ENCODE peak calls at places on chromosome 21, in four cellular contexts. One of them, this sample, is unnamed. For H3K36me3, the result is how much of the 10 kb centered on the place peaks cover.

GRCh38 chr21:44890338-44890931 is 16.9 kb upstream of the PTTG1IP start:
- DNase-seq in tibial nerve: no peak
- DNase-seq in body of pancreas: no peak
- DNase-seq in NT2/D1: no peak
- DNase-seq in this sample: no peak

GRCh38 chr21:18772404-18772803 is 368.8 kb upstream of the TMPRSS15 start:
- DNase-seq in tibial nerve: no peak
- DNase-seq in NT2/D1: no peak
- DNase-seq in body of pancreas: no peak
- DNase-seq in this sample: no peak

GRCh38 chr21:35748683-35749314 is 311.5 kb downstream of the SETD4 start:
- DNase-seq in NT2/D1: no peak
- DNase-seq in tibial nerve: no peak
- DNase-seq in body of pancreas: no peak
- DNase-seq in this sample: no peak

GRCh38 chr21:42563261-42564045 is 49.8 kb downstream of the SLC37A1 start:
- DNase-seq in NT2/D1: no peak
- DNase-seq in tibial nerve: no peak
- DNase-seq in body of pancreas: peak
- DNase-seq in this sample: no peak

GRCh38 chr21:45035477-45035848 is 38.9 kb upstream of the ADARB1 start:
- DNase-seq in body of pancreas: no peak
- DNase-seq in NT2/D1: no peak
- DNase-seq in tibial nerve: no peak
- DNase-seq in this sample: no peak

GRCh38 chr21:37346841-37347430 is 19.6 kb upstream of the DYRK1A start:
- DNase-seq in NT2/D1: no peak
- DNase-seq in body of pancreas: no peak
- DNase-seq in tibial nerve: no peak
- DNase-seq in this sample: no peak

GRCh38 chr21:42750737-42751530 is 97.5 kb downstream of the PDE9A start:
- DNase-seq in tibial nerve: no peak
- DNase-seq in body of pancreas: no peak
- DNase-seq in NT2/D1: no peak
- DNase-seq in this sample: no peak

GRCh38 chr21:18646114-18646513 is 242.5 kb upstream of the TMPRSS15 start:
- DNase-seq in body of pancreas: no peak
- DNase-seq in tibial nerve: no peak
- DNase-seq in NT2/D1: no peak
- DNase-seq in this sample: no peak

GRCh38 chr21:15140321-15141019 is 75.7 kb upstream of the NRIP1 start:
- DNase-seq in NT2/D1: no peak
- DNase-seq in body of pancreas: peak
- DNase-seq in tibial nerve: no peak
- DNase-seq in this sample: no peak

GRCh38 chr21:38139380-38140168 is 117.2 kb upstream of the KCNJ15 start:
- DNase-seq in body of pancreas: no peak
- DNase-seq in tibial nerve: no peak
- DNase-seq in NT2/D1: no peak
- DNase-seq in this sample: no peak

GRCh38 chr21:34884346-34884929 is 164.7 kb downstream of the RUNX1 start:
- DNase-seq in body of pancreas: no peak
- DNase-seq in tibial nerve: no peak
- DNase-seq in NT2/D1: no peak
- DNase-seq in this sample: no peak

GRCh38 chr21:17139696-17140095 is 373.1 kb upstream of the CXADR start:
- DNase-seq in body of pancreas: no peak
- DNase-seq in NT2/D1: no peak
- DNase-seq in tibial nerve: no peak
- DNase-seq in this sample: no peak

GRCh38 chr21:18204931-18205330 is 39.7 kb upstream of the CHODL start:
- DNase-seq in NT2/D1: no peak
- DNase-seq in tibial nerve: no peak
- DNase-seq in body of pancreas: no peak
- DNase-seq in this sample: no peak

GRCh38 chr21:17050646-17051045 is 462.2 kb upstream of the CXADR start:
- DNase-seq in body of pancreas: no peak
- DNase-seq in NT2/D1: no peak
- DNase-seq in tibial nerve: no peak
- DNase-seq in this sample: no peak

GRCh38 chr21:35204125-35204524 is 155.0 kb upstream of the RUNX1 start:
- DNase-seq in body of pancreas: no peak
- DNase-seq in tibial nerve: no peak
- DNase-seq in NT2/D1: no peak
- DNase-seq in this sample: no peak

GRCh38 chr21:20802631-20803260 is 195.5 kb upstream of the NCAM2 start:
- DNase-seq in tibial nerve: no peak
- DNase-seq in body of pancreas: no peak
- DNase-seq in NT2/D1: no peak
- DNase-seq in this sample: no peak

GRCh38 chr21:33169360-33169759 is 60.4 kb upstream of the IFNAR2 start:
- DNase-seq in NT2/D1: no peak
- DNase-seq in tibial nerve: no peak
- DNase-seq in body of pancreas: no peak
- DNase-seq in this sample: no peak
- H3K36me3 ChIP-seq in NT2/D1: under half
- H3K36me3 ChIP-seq in tibial nerve: under half
- H3K36me3 ChIP-seq in body of pancreas: under half
- H3K36me3 ChIP-seq in this sample: under half

DNA sequence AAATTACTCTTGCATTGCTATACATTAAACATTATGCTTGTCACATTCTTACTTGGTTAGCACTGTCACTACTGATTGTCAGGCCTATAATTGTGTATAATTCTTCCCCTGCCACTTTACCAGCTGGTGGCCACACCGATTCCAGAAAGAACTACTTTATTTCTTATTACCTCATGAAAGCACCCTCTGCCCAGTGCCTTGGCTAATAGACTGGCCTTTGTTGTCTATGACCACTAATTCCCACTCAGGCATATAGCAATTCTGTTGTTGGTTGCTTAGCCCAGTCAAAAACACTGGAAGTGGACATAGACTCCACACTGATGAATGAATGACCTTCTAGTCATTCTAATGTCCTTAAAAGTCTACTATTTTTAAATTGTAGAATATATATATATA is 35.6 kb downstream of the MRPL39 start:
- DNase-seq in body of pancreas: no peak
- DNase-seq in tibial nerve: no peak
- DNase-seq in NT2/D1: no peak
- DNase-seq in this sample: no peak
- H3K36me3 ChIP-seq in body of pancreas: under half
- H3K36me3 ChIP-seq in tibial nerve: under half
- H3K36me3 ChIP-seq in NT2/D1: under half
- H3K36me3 ChIP-seq in this sample: under half

DNA sequence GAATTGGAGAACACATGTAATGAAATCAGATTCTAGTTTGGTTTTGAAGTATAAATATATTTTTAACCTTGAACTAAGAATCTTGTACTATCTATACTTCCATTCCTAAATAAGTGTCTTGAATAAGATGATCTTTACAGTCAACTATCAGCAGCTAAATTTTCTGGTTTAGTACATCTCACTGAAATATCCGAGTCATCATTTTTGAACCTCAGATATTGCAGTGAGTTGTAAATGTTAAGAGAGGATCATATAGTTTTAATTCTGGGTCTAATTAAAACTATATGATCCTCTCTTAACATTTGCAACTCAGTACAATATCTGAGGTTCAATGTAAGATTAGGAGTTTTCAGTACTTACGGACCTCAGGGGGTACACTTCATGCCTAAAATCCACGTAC is 768.8 kb upstream of the ADAMTS5 start:
- DNase-seq in tibial nerve: no peak
- DNase-seq in NT2/D1: no peak
- DNase-seq in body of pancreas: no peak
- DNase-seq in this sample: no peak
- H3K36me3 ChIP-seq in tibial nerve: under half
- H3K36me3 ChIP-seq in NT2/D1: under half
- H3K36me3 ChIP-seq in body of pancreas: under half
- H3K36me3 ChIP-seq in this sample: under half

DNA sequence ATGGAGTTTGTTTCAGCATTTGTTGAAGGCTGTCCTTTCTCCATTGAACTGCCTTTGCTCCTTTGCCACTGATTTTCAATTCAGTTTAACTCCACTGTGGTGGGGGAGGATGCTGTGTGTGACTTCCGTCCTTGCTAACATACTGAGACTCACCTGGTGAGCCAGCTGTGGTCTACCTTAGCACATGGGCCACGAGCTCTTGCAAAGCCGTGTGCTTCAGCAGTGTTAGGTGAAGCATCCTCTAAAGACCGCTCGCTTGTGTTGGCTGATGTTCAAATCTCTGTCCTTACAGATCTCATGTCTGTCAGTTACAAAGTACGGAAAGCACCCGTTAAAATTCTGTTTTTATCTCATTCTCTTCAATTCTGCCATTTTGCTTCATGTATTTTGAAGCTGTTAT is 3.6 kb upstream of the SPATC1L start:
- DNase-seq in tibial nerve: no peak
- DNase-seq in body of pancreas: no peak
- DNase-seq in NT2/D1: no peak
- DNase-seq in this sample: no peak
- H3K36me3 ChIP-seq in tibial nerve: under half
- H3K36me3 ChIP-seq in body of pancreas: under half
- H3K36me3 ChIP-seq in NT2/D1: half or more
- H3K36me3 ChIP-seq in this sample: under half

DNA sequence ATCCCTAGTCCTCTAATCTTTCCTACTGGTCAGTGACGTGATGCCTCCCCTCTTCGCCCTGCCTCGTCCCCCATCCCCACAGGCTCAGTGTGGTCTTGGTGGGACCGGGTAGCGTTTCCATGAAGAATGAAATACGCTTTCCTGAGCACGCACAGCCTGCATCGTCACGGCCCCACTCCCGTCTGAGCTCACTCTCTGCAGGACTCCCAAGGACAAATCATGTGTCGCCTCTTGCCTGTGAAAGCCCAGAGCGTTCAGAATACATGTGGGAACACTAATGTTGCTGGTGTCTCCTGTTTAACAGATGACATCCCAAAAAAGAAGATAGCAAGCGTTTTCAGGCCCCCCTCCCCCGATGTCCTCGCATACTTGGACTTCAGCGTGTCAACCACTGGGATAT is 49.2 kb downstream of the S100B start:
- DNase-seq in NT2/D1: no peak
- DNase-seq in body of pancreas: no peak
- DNase-seq in tibial nerve: no peak
- DNase-seq in this sample: no peak
- H3K36me3 ChIP-seq in NT2/D1: half or more
- H3K36me3 ChIP-seq in body of pancreas: under half
- H3K36me3 ChIP-seq in tibial nerve: under half
- H3K36me3 ChIP-seq in this sample: under half

GRCh38 chr21:43799301-43799840 is 10.0 kb downstream of the RRP1 start:
- DNase-seq in NT2/D1: no peak
- DNase-seq in tibial nerve: no peak
- DNase-seq in body of pancreas: no peak
- DNase-seq in this sample: no peak

GRCh38 chr21:43800566-43800965 is 11.2 kb downstream of the RRP1 start:
- DNase-seq in tibial nerve: no peak
- DNase-seq in body of pancreas: no peak
- DNase-seq in NT2/D1: no peak
- DNase-seq in this sample: no peak

GRCh38 chr21:43801006-43801783 is 11.8 kb downstream of the RRP1 start:
- DNase-seq in NT2/D1: no peak
- DNase-seq in tibial nerve: no peak
- DNase-seq in body of pancreas: no peak
- DNase-seq in this sample: no peak

GRCh38 chr21:43797925-43798715 is 8.7 kb downstream of the RRP1 start:
- DNase-seq in body of pancreas: no peak
- DNase-seq in NT2/D1: no peak
- DNase-seq in tibial nerve: no peak
- DNase-seq in this sample: no peak

GRCh38 chr21:43800124-43800523 is 10.7 kb downstream of the RRP1 start:
- DNase-seq in body of pancreas: no peak
- DNase-seq in tibial nerve: no peak
- DNase-seq in NT2/D1: no peak
- DNase-seq in this sample: no peak
- H3K36me3 ChIP-seq in body of pancreas: under half
- H3K36me3 ChIP-seq in tibial nerve: under half
- H3K36me3 ChIP-seq in NT2/D1: half or more
- H3K36me3 ChIP-seq in this sample: half or more

GRCh38 chr21:28961927-28962326 is 30.8 kb downstream of the LTN1 start:
- DNase-seq in tibial nerve: no peak
- DNase-seq in body of pancreas: no peak
- DNase-seq in NT2/D1: no peak
- DNase-seq in this sample: no peak
- H3K36me3 ChIP-seq in tibial nerve: under half
- H3K36me3 ChIP-seq in body of pancreas: under half
- H3K36me3 ChIP-seq in NT2/D1: half or more
- H3K36me3 ChIP-seq in this sample: under half

GRCh38 chr21:25566645-25567044 is 40.6 kb downstream of the MRPL39 start:
- DNase-seq in NT2/D1: no peak
- DNase-seq in body of pancreas: no peak
- DNase-seq in tibial nerve: no peak
- DNase-seq in this sample: no peak

GRCh38 chr21:25568230-25568629 is 39.1 kb downstream of the MRPL39 start:
- DNase-seq in body of pancreas: peak
- DNase-seq in NT2/D1: no peak
- DNase-seq in tibial nerve: no peak
- DNase-seq in this sample: no peak

GRCh38 chr21:25565272-25566199 is 41.7 kb downstream of the MRPL39 start:
- DNase-seq in tibial nerve: no peak
- DNase-seq in body of pancreas: no peak
- DNase-seq in NT2/D1: no peak
- DNase-seq in this sample: no peak

GRCh38 chr21:25569084-25569483 is 38.2 kb downstream of the MRPL39 start:
- DNase-seq in NT2/D1: no peak
- DNase-seq in tibial nerve: no peak
- DNase-seq in body of pancreas: no peak
- DNase-seq in this sample: no peak

GRCh38 chr21:25567472-25567871 is 39.8 kb downstream of the MRPL39 start:
- DNase-seq in tibial nerve: no peak
- DNase-seq in body of pancreas: no peak
- DNase-seq in NT2/D1: no peak
- DNase-seq in this sample: no peak
- H3K36me3 ChIP-seq in tibial nerve: under half
- H3K36me3 ChIP-seq in body of pancreas: under half
- H3K36me3 ChIP-seq in NT2/D1: under half
- H3K36me3 ChIP-seq in this sample: under half

DNA sequence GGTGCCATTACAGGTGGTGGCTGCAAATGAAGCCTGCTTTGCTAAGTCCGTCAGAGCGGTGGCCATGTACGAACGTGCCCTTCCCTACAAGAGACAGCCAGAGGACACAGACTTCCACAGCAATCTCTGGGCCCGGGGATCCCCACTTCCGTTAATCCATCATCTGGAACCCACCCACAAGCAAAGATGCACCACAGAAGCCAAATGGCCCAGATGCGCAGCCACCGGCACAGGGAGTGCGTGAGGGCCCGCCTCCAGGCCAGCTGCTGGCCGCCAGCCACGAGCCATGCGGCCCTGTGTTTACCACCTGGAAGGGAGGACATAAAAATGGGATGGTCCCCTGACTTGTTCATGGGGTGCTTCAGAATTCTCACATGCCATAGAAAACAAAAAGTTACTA is 22.1 kb downstream of the MRAP start:
- DNase-seq in NT2/D1: no peak
- DNase-seq in tibial nerve: no peak
- DNase-seq in body of pancreas: no peak
- DNase-seq in this sample: no peak
- H3K36me3 ChIP-seq in NT2/D1: half or more
- H3K36me3 ChIP-seq in tibial nerve: under half
- H3K36me3 ChIP-seq in body of pancreas: half or more
- H3K36me3 ChIP-seq in this sample: half or more

This sample was measured in CD8-positive, alpha-beta T cell.